ENCODE peak calls at places on chromosomes 16 and 17, in six cellular contexts. E, S, A, F, B and X are unnamed samples. For H3K4me1, the result is how much of the 10 kb centered on the place peaks cover.

GRCh38 chr16:84313921-84314320 is 19.2 kb downstream of the WFDC1 start:
- DNase-seq in E (no peak), S (no peak), A (no peak), F (no peak), B (no peak), X (no peak)

GRCh38 chr16:8847623-8848022 is 21.2 kb downstream of the CARHSP1 start:
- DNase-seq in E (no peak), S (no peak), A (no peak), F (peak), B (no peak), X (no peak)

GRCh38 chr17:62601438-62601837 is 26.0 kb upstream of the MRC2 start:
- DNase-seq in E (no peak), S (no peak), A (no peak), F (no peak), B (no peak), X (no peak)

GRCh38 chr17:45265823-45266222 is 3.9 kb upstream of the SPATA32 start:
- DNase-seq in E (no peak), S (no peak), A (no peak), F (peak), B (no peak), X (no peak)

GRCh38 chr17:78899361-78900260 is 3.4 kb downstream of the CEP295NL start:
- DNase-seq in E (no peak), S (no peak), A (peak), F (no peak), B (peak), X (peak)

GRCh38 chr17:35065880-35066279 is 2.4 kb upstream of the RFFL start:
- DNase-seq in E (no peak), S (no peak), A (no peak), F (no peak), B (no peak), X (no peak)

GRCh38 chr16:12580809-12581208 is 222.9 kb downstream of the CPPED1 start:
- DNase-seq in E (no peak), S (no peak), A (no peak), F (no peak), B (no peak), X (no peak)

GRCh38 chr17:78381601-78382168 is 3.2 kb downstream of the PGS1 start:
- DNase-seq in E (no peak), S (no peak), A (no peak), F (peak), B (no peak), X (no peak)

GRCh38 chr16:57627184-57627871 is 1.1 kb upstream of the ADGRG1 start:
- DNase-seq in E (peak), S (no peak), A (peak), F (no peak), B (no peak), X (peak)

GRCh38 chr17:8225813-8226535 is 15.6 kb upstream of the AURKB start:
- DNase-seq in E (peak), S (no peak), A (peak), F (peak), B (peak), X (peak)

GRCh38 chr16:79370736-79371135 is 229.8 kb downstream of the MAF start:
- DNase-seq in E (no peak), S (no peak), A (no peak), F (no peak), B (no peak), X (no peak)

GRCh38 chr17:76562734-76563148 is 22.9 kb downstream of the PRCD start:
- DNase-seq in E (no peak), S (no peak), A (no peak), F (no peak), B (no peak), X (no peak)

GRCh38 chr17:41959336-41960095 is 7.1 kb upstream of the CNP start:
- DNase-seq in E (peak), S (no peak), A (peak), F (no peak), B (no peak), X (peak)

GRCh38 chr16:74279805-74280204 is 16.8 kb upstream of the PSMD7 start:
- DNase-seq in E (no peak), S (no peak), A (no peak), F (no peak), B (no peak), X (no peak)

GRCh38 chr17:869067-869466 is 86.9 kb downstream of the MRM3 start:
- DNase-seq in E (no peak), S (no peak), A (no peak), F (peak), B (no peak), X (no peak)

GRCh38 chr17:10729334-10730193 is at the start of gene TMEM220:
- DNase-seq in E (peak), S (no peak), A (no peak), F (peak), B (peak), X (peak)

GRCh38 chr17:78944956-78945355 is 19.8 kb upstream of the TIMP2 start:
- DNase-seq in E (no peak), S (no peak), A (no peak), F (no peak), B (no peak), X (no peak)

GRCh38 chr17:40530988-40531971 is 29.9 kb upstream of the TNS4 start:
- DNase-seq in E (no peak), S (no peak), A (no peak), F (peak), B (no peak), X (no peak)

GRCh38 chr17:76793775-76794174 is 55.9 kb downstream of the MFSD11 start:
- DNase-seq in E (no peak), S (no peak), A (peak), F (no peak), B (no peak), X (peak)

GRCh38 chr17:39665642-39666221 is 583 bp downstream of the TCAP start:
- DNase-seq in E (no peak), S (no peak), A (no peak), F (no peak), B (no peak), X (no peak)

GRCh38 chr16:28573738-28574718 is 20.3 kb downstream of the SGF29 start:
- DNase-seq in E (no peak), S (no peak), A (no peak), F (no peak), B (no peak), X (no peak)

GRCh38 chr16:82056550-82056896 is 21.5 kb downstream of the HSD17B2 start:
- DNase-seq in E (no peak), S (no peak), A (no peak), F (no peak), B (no peak), X (no peak)

GRCh38 chr17:10135539-10136257 is 62.7 kb downstream of the GAS7 start:
- DNase-seq in E (no peak), S (no peak), A (no peak), F (peak), B (peak), X (no peak)

GRCh38 chr16:49977427-49977826 is 47.6 kb upstream of the CNEP1R1 start:
- DNase-seq in E (no peak), S (no peak), A (no peak), F (no peak), B (no peak), X (no peak)

GRCh38 chr17:74417178-74418045 is 14.5 kb upstream of the GPRC5C start:
- DNase-seq in E (no peak), S (no peak), A (no peak), F (peak), B (no peak), X (no peak)

GRCh38 chr17:76968707-76969597 is 100.7 kb downstream of the MGAT5B start:
- DNase-seq in E (peak), S (no peak), A (peak), F (peak), B (peak), X (peak)

DNA sequence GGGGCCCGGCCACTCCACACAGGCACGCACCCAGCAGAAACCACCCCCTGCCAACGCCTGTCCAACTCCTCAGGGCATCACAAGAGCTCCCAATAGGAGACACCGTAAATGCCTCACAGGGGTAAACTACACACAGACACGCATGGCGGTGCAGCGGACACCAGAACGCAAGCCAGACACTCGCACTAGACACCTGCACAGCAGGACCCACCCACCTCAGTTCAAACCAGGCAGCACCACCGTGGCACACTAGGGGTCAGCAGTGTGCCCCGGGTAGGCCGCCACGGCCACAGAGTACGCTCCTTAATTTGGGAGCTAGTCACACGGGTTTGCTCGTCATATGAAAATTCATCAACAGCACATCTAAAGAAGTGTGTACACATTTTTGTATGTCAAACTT is 3.4 kb downstream of the SLC38A10 start:
- DNase-seq in E (no peak), S (no peak), A (peak), F (peak), B (peak), X (peak)
- H3K4me1 ChIP-seq in E (under half), S (under half), A (under half), F (under half), B (under half), X (under half)

GRCh38 chr17:67441052-67441738 is 64.1 kb downstream of the PITPNC1 start:
- DNase-seq in E (peak), S (no peak), A (no peak), F (peak), B (peak), X (peak)
- H3K4me1 ChIP-seq in E (under half), S (under half), A (under half), F (under half), B (under half), X (half or more)

GRCh38 chr17:58399974-58400373 is 17.4 kb downstream of the RNF43 start:
- DNase-seq in E (no peak), S (no peak), A (no peak), F (no peak), B (no peak), X (no peak)
- H3K4me1 ChIP-seq in E (under half), S (half or more), A (half or more), F (under half), B (under half), X (under half)

GRCh38 chr17:56910509-56911235 is 3.2 kb downstream of the TRIM25 start:
- DNase-seq in E (no peak), S (no peak), A (no peak), F (no peak), B (no peak), X (no peak)
- H3K4me1 ChIP-seq in E (under half), S (under half), A (under half), F (under half), B (under half), X (under half)

GRCh38 chr17:21295036-21295952 is 10.8 kb downstream of the MAP2K3 start:
- DNase-seq in E (no peak), S (no peak), A (no peak), F (peak), B (no peak), X (no peak)
- H3K4me1 ChIP-seq in E (under half), S (under half), A (under half), F (under half), B (under half), X (under half)

DNA sequence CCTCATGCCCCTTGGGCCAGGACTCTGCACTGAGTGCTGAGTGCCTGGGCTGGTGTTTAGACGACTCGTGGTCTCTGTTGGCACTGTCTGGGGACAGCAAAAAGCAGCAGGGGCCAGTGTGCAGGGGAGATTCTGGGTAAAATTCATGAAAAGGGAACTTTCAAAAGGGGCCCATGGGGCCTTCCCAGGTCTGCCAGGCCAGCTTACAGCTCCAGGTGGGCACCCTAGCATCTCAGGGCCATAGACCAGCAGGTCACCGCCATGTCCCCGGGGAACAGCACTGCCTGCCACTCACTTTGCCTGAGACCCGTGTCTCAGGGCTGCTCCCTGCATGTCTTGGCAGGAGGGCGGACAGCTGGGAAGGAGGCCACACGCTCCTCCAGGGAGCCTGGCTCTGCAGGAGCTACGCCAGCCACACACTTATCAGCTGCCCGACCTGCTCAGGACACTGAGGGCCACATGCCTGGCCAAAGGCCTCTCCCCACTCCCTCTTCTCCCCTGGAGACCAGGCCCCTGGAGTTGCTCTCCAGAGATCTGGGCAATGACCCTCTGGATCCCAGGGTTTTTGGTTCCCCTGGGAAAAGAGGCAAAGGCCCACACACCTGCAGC is 8.8 kb upstream of the FASN start:
- DNase-seq in E (no peak), S (no peak), A (no peak), F (no peak), B (no peak), X (no peak)
- H3K4me1 ChIP-seq in E (under half), S (under half), A (half or more), F (under half), B (under half), X (under half)

GRCh38 chr17:17091856-17092756 is 49.8 kb downstream of the MPRIP start:
- DNase-seq in E (no peak), S (no peak), A (no peak), F (no peak), B (no peak), X (no peak)
- H3K4me1 ChIP-seq in E (under half), S (under half), A (under half), F (half or more), B (under half), X (under half)

GRCh38 chr16:15611610-15612009 is 31.3 kb downstream of the MARF1 start:
- DNase-seq in E (no peak), S (no peak), A (no peak), F (no peak), B (no peak), X (no peak)
- H3K4me1 ChIP-seq in E (under half), S (under half), A (under half), F (under half), B (under half), X (under half)

DNA sequence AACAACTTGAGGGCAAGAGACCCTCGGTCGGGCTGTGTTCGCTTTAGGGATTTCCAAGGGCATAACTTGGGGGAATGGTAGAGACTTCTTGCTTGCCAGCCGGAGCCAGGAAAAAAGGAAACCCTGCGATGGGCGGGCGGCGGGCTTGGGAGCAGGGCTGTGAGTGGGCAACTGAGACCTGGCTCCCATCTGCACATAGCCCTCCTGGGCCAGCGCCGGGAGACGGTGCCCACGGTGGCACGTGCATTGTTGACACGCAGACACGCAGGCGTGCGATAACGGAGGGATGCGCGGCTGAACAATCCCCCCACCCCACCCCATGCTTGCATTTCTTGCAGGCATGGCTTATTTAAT is 17.0 kb upstream of the ZFHX3 start:
- DNase-seq in E (peak), S (no peak), A (no peak), F (peak), B (no peak), X (no peak)
- H3K4me1 ChIP-seq in E (under half), S (under half), A (under half), F (half or more), B (under half), X (under half)

DNA sequence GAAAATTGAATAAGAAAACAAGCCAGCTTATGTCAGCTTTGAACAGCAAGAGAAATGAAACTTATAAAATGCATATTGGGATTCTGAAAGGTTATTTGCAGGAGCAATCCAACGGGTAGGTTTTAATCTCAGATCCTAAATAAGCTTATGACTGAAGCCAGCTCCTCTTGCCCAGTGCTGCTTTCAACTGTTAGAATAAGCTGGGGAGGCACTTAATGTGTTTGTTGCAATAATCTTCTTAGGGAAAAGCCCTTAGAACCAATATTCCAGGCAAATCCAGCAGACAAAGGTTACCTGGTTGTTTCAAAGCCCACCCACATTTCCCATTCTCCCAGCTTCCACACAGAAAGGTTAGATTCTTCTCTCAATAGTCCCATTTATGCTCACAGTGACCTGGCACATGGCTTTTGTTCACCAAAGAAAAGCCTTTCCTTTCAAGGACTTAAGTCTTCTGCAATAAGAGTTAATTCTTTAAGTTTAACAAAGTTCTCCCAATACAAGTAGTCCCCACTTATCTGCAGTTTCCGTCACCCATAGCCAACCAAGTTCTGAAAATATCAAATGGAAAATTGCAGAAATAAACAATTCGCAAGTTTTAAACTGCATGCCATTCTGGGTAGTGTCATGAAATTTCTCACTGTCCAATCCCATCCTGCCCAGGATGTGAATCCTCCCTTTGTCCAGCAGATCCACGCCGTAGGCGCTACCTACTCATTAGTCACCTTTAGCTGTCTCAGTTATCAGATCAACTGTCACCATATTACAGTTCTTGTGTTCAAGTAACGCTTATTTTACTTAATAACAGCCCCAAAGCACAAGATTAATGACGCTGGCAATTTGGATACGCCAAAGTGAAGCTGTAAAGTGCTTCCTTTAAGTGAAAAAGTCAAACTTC is 5.9 kb downstream of the TEX2 start:
- DNase-seq in E (no peak), S (no peak), A (no peak), F (no peak), B (no peak), X (peak)
- H3K4me1 ChIP-seq in E (under half), S (under half), A (under half), F (under half), B (under half), X (under half)